ENCODE peak calls at places on chromosomes 13 and 19, in five cellular contexts. Y, D, J, I and F are unnamed samples.

GRCh38 chr19:23273022-23273593 is 22.9 kb upstream of the ZNF724 start:
- DNase-seq in Y (peak; percentile 16), I (no peak), J (no peak), D (no peak), F (no peak)

GRCh38 chr19:4177146-4177545 is 5.2 kb downstream of the SIRT6 start:
- DNase-seq in J (no peak), I (no peak), Y (no peak), D (no peak), F (no peak)

GRCh38 chr19:50167314-50167721 is 4.2 kb upstream of the IZUMO2 start:
- DNase-seq in J (no peak), Y (no peak), D (no peak), I (no peak), F (no peak)

GRCh38 chr13:62300021-62300420 is 884.4 kb upstream of the PCDH20 start:
- DNase-seq in J (no peak), Y (no peak), I (no peak), D (no peak), F (no peak)

GRCh38 chr19:47707135-47707925 is 5.9 kb upstream of the EHD2 start:
- DNase-seq in D (peak; percentile 75), Y (peak; percentile 76), J (peak; percentile 93), I (peak; percentile 83), F (peak; percentile 30)

GRCh38 chr19:14090509-14091085 is at the start of gene SAMD1:
- DNase-seq in J (peak; percentile 90), Y (peak; percentile 96), I (no peak), D (peak; percentile 83), F (peak; percentile 85)

GRCh38 chr13:79860757-79861156 is 379.8 kb downstream of the NDFIP2 start:
- DNase-seq in I (no peak), J (no peak), Y (no peak), D (no peak), F (no peak)

GRCh38 chr13:70173236-70173959 is 65.1 kb upstream of the KLHL1 start:
- DNase-seq in Y (no peak), J (no peak), I (no peak), D (no peak), F (no peak)

GRCh38 chr13:46761866-46762265 is 35.1 kb downstream of the ESD start:
- DNase-seq in Y (no peak), J (no peak), I (no peak), D (no peak), F (no peak)

GRCh38 chr19:4310247-4311121 is 6.1 kb downstream of the FSD1 start:
- DNase-seq in I (peak; percentile 41), D (no peak), Y (no peak), J (peak; percentile 54), F (no peak)

GRCh38 chr13:20769091-20769490 is 4.7 kb downstream of the EEF1AKMT1 start:
- DNase-seq in J (no peak), I (no peak), Y (no peak), D (no peak), F (no peak)

GRCh38 chr13:101785858-101786257 is 333.4 kb downstream of the ITGBL1 start:
- DNase-seq in I (peak; percentile 54), D (peak; percentile 3), J (peak; percentile 45), Y (no peak), F (no peak)

GRCh38 chr19:33167438-33167837 is 26.7 kb upstream of the LRP3 start:
- DNase-seq in I (no peak), D (no peak), Y (no peak), J (no peak), F (no peak)

GRCh38 chr13:29039212-29039611 is 219.1 kb downstream of the MTUS2 start:
- DNase-seq in D (no peak), J (no peak), Y (no peak), I (no peak), F (no peak)

GRCh38 chr13:111927181-111927540 is 139.8 kb upstream of the SOX1 start:
- DNase-seq in I (no peak), Y (no peak), J (no peak), D (no peak), F (no peak)

GRCh38 chr19:12567951-12568350 is 16.7 kb upstream of the ZNF564 start:
- DNase-seq in I (no peak), Y (no peak), J (no peak), D (peak; percentile 16), F (no peak)

GRCh38 chr19:8618751-8619150 is 8.2 kb upstream of the ADAMTS10 start:
- DNase-seq in I (no peak), J (peak; percentile 65), Y (no peak), D (no peak), F (no peak)

GRCh38 chr13:48896312-48896711 is 79.4 kb upstream of the FNDC3A start:
- DNase-seq in D (peak; percentile 87), J (peak; percentile 4), Y (no peak), I (no peak), F (no peak)

DNA sequence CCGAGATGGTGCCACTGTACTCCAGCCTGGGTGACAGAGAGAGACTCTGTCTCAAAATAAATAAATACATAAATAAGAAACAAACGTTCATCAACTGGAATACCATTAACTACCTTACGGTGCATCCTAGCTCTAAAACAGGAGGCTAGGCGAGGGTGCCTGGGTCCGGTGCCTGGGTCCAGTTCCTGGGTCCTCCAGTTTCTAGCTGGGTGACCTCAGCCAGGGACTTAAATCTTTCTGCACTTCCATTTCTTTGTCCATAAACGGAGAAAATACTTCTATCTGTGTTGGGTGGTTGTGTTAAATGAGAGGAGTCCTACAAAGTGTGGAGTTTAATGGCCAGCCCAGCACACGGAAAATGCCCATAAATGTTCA is 34.0 kb downstream of the RFX2 start:
- DNase-seq in J (no peak), Y (no peak), D (no peak), I (no peak), F (no peak)
- H3K27ac ChIP-seq in J (no peak overlapping the region), Y (peak overlapping the region; percentile 1), D (peak overlapping the region; percentile 49), I (no peak overlapping the region), F (no peak overlapping the region)

GRCh38 chr19:46605356-46605821 is 4.3 kb downstream of the CALM3 start:
- DNase-seq in J (no peak), I (no peak), Y (no peak), D (no peak), F (no peak)
- H3K27ac ChIP-seq in J (no peak overlapping the region), I (no peak overlapping the region), Y (peak overlapping the region; percentile 23), D (no peak overlapping the region), F (peak overlapping the region; percentile 87)

DNA sequence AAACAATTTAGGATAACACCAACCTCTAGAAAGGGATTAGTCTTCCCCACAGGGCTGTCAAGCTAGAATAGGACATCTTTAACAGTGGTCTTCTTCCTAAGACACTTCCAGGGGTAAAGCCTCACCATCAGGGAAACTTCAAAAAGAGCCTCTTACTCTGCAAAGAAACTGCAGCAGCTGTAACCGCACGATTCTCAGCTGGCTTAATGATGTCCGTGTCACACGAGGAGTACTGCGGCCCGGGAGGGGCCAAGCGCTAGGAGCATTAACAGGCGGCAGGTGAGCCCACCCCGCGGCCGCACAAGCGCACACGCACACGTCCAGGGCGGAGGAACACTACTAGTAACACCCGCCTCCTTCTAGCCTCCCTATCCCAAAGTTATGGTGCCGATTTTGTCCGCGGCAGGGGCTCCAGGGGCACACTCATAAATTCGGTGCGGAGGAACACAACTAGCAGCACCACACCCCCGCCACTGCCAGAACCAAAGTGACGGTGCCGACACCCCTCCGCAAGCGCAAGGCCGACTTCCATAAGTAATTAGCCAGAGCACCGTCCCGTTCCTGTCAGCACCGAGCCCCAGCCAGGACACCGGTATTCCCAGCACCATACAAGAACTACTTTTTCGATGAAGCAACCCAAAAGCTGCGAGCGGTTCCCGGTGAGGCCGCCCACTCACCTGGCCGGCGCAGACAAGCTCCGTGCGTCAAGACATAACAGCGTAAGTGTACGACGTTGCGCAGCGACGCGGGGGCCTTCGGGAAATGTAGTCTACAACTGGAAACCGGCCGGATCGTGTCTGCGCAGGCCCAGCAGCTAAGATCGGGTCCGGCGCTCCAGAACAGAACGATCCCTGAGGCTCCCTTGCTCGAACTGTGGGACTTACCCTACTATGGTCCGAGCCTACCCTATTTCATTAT is at the start of the genes ZNF540 and ZNF571:
- DNase-seq in Y (peak; percentile 93), J (peak; percentile 97), D (peak; percentile 93), I (peak; percentile 87), F (peak; percentile 88)
- H3K27ac ChIP-seq in Y (peak within 1 kb of the TSS; percentile 82), J (peak within 1 kb of the TSS; percentile 50), D (peak within 1 kb of the TSS; percentile 51), I (no peak within 1 kb of the TSS), F (peak within 1 kb of the TSS; percentile 92)

GRCh38 chr19:55189424-55189823 is 9.3 kb upstream of the SYT5 start:
- DNase-seq in Y (peak; percentile 63), J (peak; percentile 99), I (no peak), D (peak; percentile 95), F (no peak)
- H3K27ac ChIP-seq in Y (no peak overlapping the region), J (peak overlapping the region; percentile 73), I (no peak overlapping the region), D (no peak overlapping the region), F (no peak overlapping the region)

GRCh38 chr19:35746556-35746955 is 1.1 kb downstream of the PSENEN start:
- DNase-seq in J (no peak), Y (no peak), D (no peak), I (no peak), F (no peak)
- H3K27ac ChIP-seq in J (no peak overlapping the region), Y (peak overlapping the region; percentile 100), D (no peak overlapping the region), I (no peak overlapping the region), F (no peak overlapping the region)